ENCODE peak calls at places on chromosomes 12 and 14, in four cellular contexts. One of them, this sample, is unnamed.

GRCh38 chr12:90235642-90236041 is 527.0 kb upstream of the ATP2B1 start:
- DNase-seq in uterus: no peak
- DNase-seq in Peyer's patch: no peak
- DNase-seq in stomach: no peak
- DNase-seq in this sample: no peak

GRCh38 chr12:1797011-1797901 is 23.1 kb upstream of the LRTM2 start:
- DNase-seq in uterus: peak; percentile 47
- DNase-seq in Peyer's patch: peak; percentile 66
- DNase-seq in stomach: peak; percentile 63
- DNase-seq in this sample: peak; percentile 80

GRCh38 chr12:127656261-127656660 is 610.7 kb upstream of the TMEM132C start:
- DNase-seq in uterus: no peak
- DNase-seq in Peyer's patch: no peak
- DNase-seq in stomach: no peak
- DNase-seq in this sample: no peak

GRCh38 chr14:63766616-63767015 is 38.8 kb upstream of the SGPP1 start:
- DNase-seq in uterus: no peak
- DNase-seq in Peyer's patch: no peak
- DNase-seq in stomach: no peak
- DNase-seq in this sample: no peak

GRCh38 chr14:90383731-90384542 is 12.9 kb upstream of the CALM1 start:
- DNase-seq in uterus: peak; percentile 66
- DNase-seq in Peyer's patch: peak; percentile 63
- DNase-seq in stomach: peak; percentile 71
- DNase-seq in this sample: peak; percentile 90

GRCh38 chr12:97960741-97961608 is 498.4 kb downstream of the RMST start:
- DNase-seq in uterus: no peak
- DNase-seq in Peyer's patch: no peak
- DNase-seq in stomach: peak; percentile 28
- DNase-seq in this sample: peak; percentile 31

GRCh38 chr12:46825526-46826414 is at the start of gene SLC38A4:
- DNase-seq in uterus: no peak
- DNase-seq in Peyer's patch: no peak
- DNase-seq in stomach: no peak
- DNase-seq in this sample: no peak

GRCh38 chr12:94644622-94645021 is 5.7 kb downstream of the TMCC3 start:
- DNase-seq in uterus: no peak
- DNase-seq in Peyer's patch: no peak
- DNase-seq in stomach: no peak
- DNase-seq in this sample: no peak

GRCh38 chr12:56358836-56359532 is 923 bp downstream of the STAT2 start:
- DNase-seq in uterus: no peak
- DNase-seq in Peyer's patch: no peak
- DNase-seq in stomach: no peak
- DNase-seq in this sample: peak; percentile 19

GRCh38 chr14:33457617-33458016 is 493.3 kb downstream of the EGLN3 start:
- DNase-seq in uterus: no peak
- DNase-seq in Peyer's patch: no peak
- DNase-seq in stomach: no peak
- DNase-seq in this sample: no peak

GRCh38 chr12:45674181-45674580 is 55.3 kb upstream of the ARID2 start:
- DNase-seq in uterus: no peak
- DNase-seq in Peyer's patch: no peak
- DNase-seq in stomach: no peak
- DNase-seq in this sample: no peak

GRCh38 chr12:75910452-75910722 is 121.2 kb downstream of the PHLDA1 start:
- DNase-seq in uterus: no peak
- DNase-seq in Peyer's patch: no peak
- DNase-seq in stomach: no peak
- DNase-seq in this sample: no peak

GRCh38 chr12:67752226-67752732 is 103.7 kb downstream of the DYRK2 start:
- DNase-seq in uterus: no peak
- DNase-seq in Peyer's patch: no peak
- DNase-seq in stomach: no peak
- DNase-seq in this sample: no peak

GRCh38 chr14:82029038-82029437 is 495.4 kb upstream of the SEL1L start:
- DNase-seq in uterus: no peak
- DNase-seq in Peyer's patch: no peak
- DNase-seq in stomach: no peak
- DNase-seq in this sample: no peak

GRCh38 chr14:29403091-29403490 is 524.6 kb downstream of the PRKD1 start:
- DNase-seq in uterus: no peak
- DNase-seq in Peyer's patch: no peak
- DNase-seq in stomach: no peak
- DNase-seq in this sample: no peak

GRCh38 chr14:93114713-93115068 is 1.0 kb downstream of the ITPK1 start:
- DNase-seq in uterus: peak; percentile 37
- DNase-seq in Peyer's patch: peak; percentile 38
- DNase-seq in stomach: peak; percentile 42
- DNase-seq in this sample: no peak

GRCh38 chr14:90574640-90575131 is 177.9 kb downstream of the CALM1 start:
- DNase-seq in uterus: no peak
- DNase-seq in Peyer's patch: no peak
- DNase-seq in stomach: no peak
- DNase-seq in this sample: no peak

GRCh38 chr12:123267335-123267920 is 4.2 kb downstream of the CDK2AP1 start:
- DNase-seq in uterus: no peak
- DNase-seq in Peyer's patch: no peak
- DNase-seq in stomach: no peak
- DNase-seq in this sample: no peak

GRCh38 chr12:123267991-123268843 is 3.4 kb downstream of the CDK2AP1 start:
- DNase-seq in uterus: no peak
- DNase-seq in Peyer's patch: no peak
- DNase-seq in stomach: no peak
- DNase-seq in this sample: no peak

GRCh38 chr12:123266679-123267277 is 4.9 kb downstream of the CDK2AP1 start:
- DNase-seq in uterus: no peak
- DNase-seq in Peyer's patch: no peak
- DNase-seq in stomach: no peak
- DNase-seq in this sample: no peak

GRCh38 chr12:123264642-123265041 is 7.0 kb downstream of the CDK2AP1 start:
- DNase-seq in uterus: no peak
- DNase-seq in Peyer's patch: no peak
- DNase-seq in stomach: no peak
- DNase-seq in this sample: peak; percentile 33

DNA sequence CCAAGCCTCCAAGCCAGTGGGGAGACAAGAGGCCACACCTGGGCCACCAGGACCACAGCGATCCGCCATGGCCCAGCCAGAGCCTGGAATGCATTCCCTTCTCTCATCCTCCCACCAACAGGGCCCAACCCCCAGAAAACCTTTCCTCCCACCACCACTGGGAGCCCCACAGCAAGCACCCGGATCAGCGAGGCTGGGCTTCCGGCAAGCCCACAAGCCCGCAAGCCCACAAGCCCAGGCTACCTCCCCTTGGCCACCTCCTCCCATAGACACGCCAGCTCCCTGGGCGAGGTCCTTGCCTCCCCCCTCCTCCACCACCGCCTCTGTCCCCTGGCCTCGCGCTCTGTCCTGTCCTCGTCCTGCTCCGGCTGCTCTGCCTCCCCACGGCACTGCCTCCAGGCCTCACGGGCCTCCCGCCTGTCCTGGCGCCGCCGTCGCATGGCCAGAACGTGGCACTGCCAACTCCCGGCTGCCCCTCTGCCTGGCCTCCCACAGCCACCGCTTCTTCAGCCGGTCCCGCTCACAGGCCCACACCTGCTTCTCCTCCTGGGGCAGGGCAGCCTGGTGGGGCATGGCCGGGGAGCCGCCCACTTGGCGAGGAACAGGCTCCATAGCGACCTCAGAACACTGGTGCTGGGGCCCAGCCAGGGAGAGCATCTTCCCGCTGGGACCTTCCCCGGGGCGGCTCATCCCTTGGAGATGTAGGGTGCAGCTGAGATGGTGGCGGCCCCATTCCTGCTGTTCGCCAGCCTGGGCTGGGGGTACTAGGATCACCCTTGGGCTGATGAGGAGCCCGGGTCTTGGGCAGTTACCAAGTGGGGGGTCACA is 5.6 kb downstream of the CDK2AP1 start:
- DNase-seq in uterus: no peak
- DNase-seq in Peyer's patch: no peak
- DNase-seq in stomach: no peak
- DNase-seq in this sample: no peak
- TF ChIP-seq POLR2A in uterus: no peak
- TF ChIP-seq POLR2A in Peyer's patch: no peak
- TF ChIP-seq POLR2A in stomach: no peak
- TF ChIP-seq POLR2A in this sample: no peak

DNA sequence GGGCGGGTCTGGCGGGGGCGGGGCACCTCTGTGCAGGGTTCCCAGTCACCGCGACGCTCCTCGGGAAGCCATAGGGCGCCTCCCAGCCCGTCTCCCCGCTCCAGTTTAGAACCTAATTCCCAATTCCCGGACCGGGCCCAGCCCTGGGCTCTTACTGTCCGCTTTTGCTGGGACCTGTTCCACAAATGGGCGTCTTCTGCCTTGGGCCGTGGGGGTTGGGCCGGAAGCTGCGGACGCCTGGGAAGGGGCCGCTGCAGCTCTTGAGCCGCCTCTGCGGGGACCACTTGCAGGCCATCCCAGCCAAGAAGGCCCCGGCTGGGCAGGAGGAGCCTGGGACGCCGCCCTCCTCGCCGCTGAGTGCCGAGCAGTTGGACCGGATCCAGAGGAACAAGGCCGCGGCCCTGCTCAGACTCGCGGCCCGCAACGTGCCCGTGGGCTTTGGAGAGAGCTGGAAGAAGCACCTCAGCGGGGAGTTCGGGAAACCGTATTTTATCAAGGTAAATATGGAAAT is 800 bp downstream of the UNG start:
- DNase-seq in uterus: no peak
- DNase-seq in Peyer's patch: no peak
- DNase-seq in stomach: peak; percentile 65
- DNase-seq in this sample: peak; percentile 79
- TF ChIP-seq POLR2A in uterus: peak; percentile 55
- TF ChIP-seq POLR2A in Peyer's patch: peak; percentile 57
- TF ChIP-seq POLR2A in stomach: no peak
- TF ChIP-seq POLR2A in this sample: no peak

GRCh38 chr14:95535226-95536021 is 574 bp downstream of the GLRX5 start:
- DNase-seq in uterus: no peak
- DNase-seq in Peyer's patch: no peak
- DNase-seq in stomach: no peak
- DNase-seq in this sample: peak; percentile 66

GRCh38 chr14:95536036-95536577 is 1.3 kb downstream of the GLRX5 start:
- DNase-seq in uterus: no peak
- DNase-seq in Peyer's patch: no peak
- DNase-seq in stomach: no peak
- DNase-seq in this sample: no peak

GRCh38 chr14:95538801-95539509 is 4.1 kb downstream of the GLRX5 start:
- DNase-seq in uterus: no peak
- DNase-seq in Peyer's patch: no peak
- DNase-seq in stomach: no peak
- DNase-seq in this sample: peak; percentile 57

GRCh38 chr14:95540236-95540635 is 5.4 kb downstream of the GLRX5 start:
- DNase-seq in uterus: no peak
- DNase-seq in Peyer's patch: no peak
- DNase-seq in stomach: no peak
- DNase-seq in this sample: no peak

DNA sequence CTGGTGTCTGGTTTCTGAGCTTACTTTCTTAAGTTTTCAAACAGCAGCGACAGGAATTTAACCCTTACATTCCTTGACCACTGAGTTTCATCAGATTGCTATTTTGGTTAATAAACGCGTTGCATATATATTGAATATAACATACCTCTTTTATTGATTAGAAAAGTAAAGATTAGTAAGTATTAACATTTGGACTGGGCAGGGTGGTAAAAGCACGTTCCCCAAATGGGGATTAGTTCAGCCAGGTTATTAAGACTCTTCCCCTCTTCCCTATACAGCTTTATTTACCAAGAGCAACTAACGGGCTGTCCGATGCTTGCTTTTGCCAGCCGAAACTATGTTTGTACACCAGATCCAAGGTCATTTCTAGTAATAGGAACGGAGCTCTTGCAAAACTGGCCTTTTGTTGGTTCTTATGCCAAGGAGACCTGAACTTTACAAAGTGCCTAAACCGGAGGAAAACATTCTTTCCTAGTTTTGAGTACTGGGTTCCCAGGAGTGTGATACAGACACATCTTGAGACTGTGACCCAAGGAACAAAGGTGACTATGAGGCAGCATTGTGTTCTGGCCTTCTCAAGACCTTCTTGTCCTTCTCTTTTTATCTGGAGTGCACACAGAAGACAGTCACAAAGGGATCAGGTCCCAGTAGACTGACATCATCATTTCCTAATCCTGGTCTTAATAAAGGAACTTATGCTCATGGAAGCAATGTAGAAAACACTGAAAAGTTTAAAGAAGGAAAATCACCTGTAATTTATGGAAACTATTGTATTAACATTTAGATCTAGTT is 2.6 kb downstream of the GLRX5 start:
- DNase-seq in uterus: no peak
- DNase-seq in Peyer's patch: no peak
- DNase-seq in stomach: no peak
- DNase-seq in this sample: peak; percentile 58
- TF ChIP-seq POLR2A in uterus: no peak
- TF ChIP-seq POLR2A in Peyer's patch: no peak
- TF ChIP-seq POLR2A in stomach: no peak
- TF ChIP-seq POLR2A in this sample: no peak

GRCh38 chr12:6769003-6769389 is 2.8 kb downstream of the PTMS start:
- DNase-seq in uterus: peak; percentile 71
- DNase-seq in Peyer's patch: no peak
- DNase-seq in stomach: no peak
- DNase-seq in this sample: peak; percentile 32

GRCh38 chr12:6767301-6767591 is 1.1 kb downstream of the PTMS start:
- DNase-seq in uterus: no peak
- DNase-seq in Peyer's patch: no peak
- DNase-seq in stomach: no peak
- DNase-seq in this sample: peak; percentile 83

GRCh38 chr12:6768385-6769002 is 2.3 kb downstream of the PTMS start:
- DNase-seq in uterus: no peak
- DNase-seq in Peyer's patch: no peak
- DNase-seq in stomach: no peak
- DNase-seq in this sample: no peak

GRCh38 chr12:6766651-6767300 is 613 bp downstream of the PTMS start:
- DNase-seq in uterus: peak; percentile 77
- DNase-seq in Peyer's patch: peak; percentile 57
- DNase-seq in stomach: peak; percentile 79
- DNase-seq in this sample: peak; percentile 86

DNA sequence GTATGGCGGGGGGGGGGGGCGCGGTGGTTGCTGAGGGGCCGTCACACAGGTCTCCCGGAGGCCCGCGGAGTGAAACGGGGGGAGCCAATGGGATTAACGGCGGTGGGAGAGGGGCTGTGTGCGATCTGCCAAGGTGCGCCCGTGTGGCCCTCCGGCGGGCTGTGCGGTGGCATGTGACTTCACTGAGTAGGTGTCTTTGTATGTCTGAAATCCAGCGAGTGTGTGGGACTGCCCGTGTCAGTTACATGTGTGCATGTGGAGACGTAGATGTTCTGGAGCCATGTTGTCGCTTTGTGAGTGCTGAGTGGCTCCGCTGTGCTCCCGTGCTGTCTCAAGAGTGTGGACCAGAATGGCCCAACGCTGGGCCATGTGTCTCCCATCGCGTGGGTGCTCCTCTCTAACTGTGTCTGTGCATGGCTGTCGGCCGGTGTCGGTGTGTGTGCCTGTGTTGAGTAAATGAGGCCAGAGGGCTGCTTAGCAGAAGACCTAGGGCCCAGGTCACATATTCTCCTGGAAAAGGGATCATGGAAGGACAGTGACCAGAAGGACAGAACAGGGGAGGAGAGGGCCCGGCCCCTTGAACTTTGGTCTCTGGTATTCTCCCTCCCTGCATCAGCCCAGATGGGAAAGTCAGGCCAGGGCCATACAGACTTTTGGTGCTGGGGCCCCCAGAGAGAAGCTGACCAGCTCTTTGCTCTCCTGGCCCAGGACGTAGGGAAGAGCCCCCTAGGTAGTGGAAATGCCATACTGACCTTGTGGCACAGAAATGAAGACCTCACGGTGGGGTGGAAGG is 1.6 kb downstream of the PTMS start:
- DNase-seq in uterus: no peak
- DNase-seq in Peyer's patch: no peak
- DNase-seq in stomach: no peak
- DNase-seq in this sample: peak; percentile 53
- TF ChIP-seq POLR2A in uterus: no peak
- TF ChIP-seq POLR2A in Peyer's patch: no peak
- TF ChIP-seq POLR2A in stomach: no peak
- TF ChIP-seq POLR2A in this sample: no peak